ENCODE peak calls at places on chromosomes 16 and 17, in eight cellular contexts. I, L, D, K, E, N, M and J are unnamed samples.

GRCh38 chr16:49482690-49483089 is 109.1 kb downstream of the C16orf78 start:
- DNase-seq in I (no peak), L (peak; percentile 1), D (no peak), K (no peak), E (no peak), N (no peak), M (no peak), J (no peak)

GRCh38 chr17:9860851-9861250 is 35.1 kb downstream of the GLP2R start:
- DNase-seq in I (no peak), L (no peak), D (no peak), K (no peak), E (no peak), N (no peak), M (no peak), J (no peak)

GRCh38 chr16:75065149-75065807 is 51.3 kb downstream of the LDHD start:
- DNase-seq in I (no peak), L (peak; percentile 53), D (no peak), K (no peak), E (peak; percentile 37), N (no peak), M (no peak), J (no peak)

GRCh38 chr17:57803026-57803425 is 46.8 kb downstream of the MRPS23 start:
- DNase-seq in I (no peak), L (no peak), D (no peak), K (no peak), E (no peak), N (peak; percentile 38), M (no peak), J (no peak)

GRCh38 chr17:72565758-72566157 is 444.9 kb downstream of the SOX9 start:
- DNase-seq in I (no peak), L (no peak), D (no peak), K (no peak), E (no peak), N (no peak), M (no peak), J (no peak)

GRCh38 chr17:395974-396373 is 43.4 kb upstream of the RPH3AL start:
- DNase-seq in I (no peak), L (no peak), D (no peak), K (no peak), E (no peak), N (no peak), M (no peak), J (no peak)

GRCh38 chr16:80384862-80385261 is 155.9 kb upstream of the DYNLRB2 start:
- DNase-seq in I (no peak), L (no peak), D (no peak), K (no peak), E (no peak), N (no peak), M (no peak), J (no peak)

GRCh38 chr16:57686577-57686976 is 8.0 kb upstream of the DRC7 start:
- DNase-seq in I (no peak), L (no peak), D (no peak), K (no peak), E (no peak), N (no peak), M (no peak), J (no peak)

GRCh38 chr16:69851491-69852240 is 89.5 kb downstream of the WWP2 start:
- DNase-seq in I (no peak), L (no peak), D (no peak), K (no peak), E (no peak), N (no peak), M (no peak), J (no peak)

GRCh38 chr17:21215935-21216334 is 2.0 kb upstream of the TMEM11 start:
- DNase-seq in I (no peak), L (no peak), D (no peak), K (no peak), E (peak; percentile 41), N (no peak), M (no peak), J (no peak)

GRCh38 chr17:77324227-77324626 is 183.5 kb downstream of the SEC14L1 start:
- DNase-seq in I (no peak), L (no peak), D (no peak), K (no peak), E (no peak), N (no peak), M (no peak), J (peak; percentile 52)

GRCh38 chr17:31678431-31678830 is 180.6 kb downstream of the COPRS start:
- DNase-seq in I (no peak), L (no peak), D (no peak), K (no peak), E (no peak), N (no peak), M (no peak), J (no peak)

DNA sequence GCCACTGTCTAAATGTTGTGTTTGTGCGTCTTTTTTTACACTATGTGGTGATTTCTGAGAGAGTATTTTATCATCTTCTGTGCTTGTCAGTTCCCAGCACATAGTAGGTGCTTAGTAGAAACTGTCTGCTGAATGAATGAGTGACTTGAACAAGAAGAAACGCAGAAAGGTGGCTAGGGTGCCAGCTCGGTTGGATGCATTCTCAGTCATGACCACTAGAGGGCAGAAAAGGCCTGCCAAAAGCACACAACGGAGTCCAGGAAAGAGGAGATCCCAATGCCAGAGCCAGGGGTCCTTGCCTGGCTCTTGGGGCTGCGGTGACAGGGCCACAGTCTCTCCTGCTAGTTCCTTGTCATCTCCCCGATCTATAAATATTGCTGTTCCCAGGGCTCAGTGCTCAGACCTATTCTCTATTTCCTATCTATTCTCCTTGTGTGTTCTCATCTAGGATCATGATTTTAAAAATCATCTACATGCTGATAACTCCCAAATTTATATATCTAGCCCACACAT is 57.3 kb upstream of the CCL1 start:
- DNase-seq in I (peak; percentile 8), L (peak; percentile 67), D (peak; percentile 76), K (peak; percentile 56), E (peak; percentile 78), N (peak; percentile 71), M (peak; percentile 72), J (peak; percentile 68)
- H3K27me3 ChIP-seq in I (peaks cover 26% of the 10 kb centered on the region), L (peaks cover 49% of the 10 kb centered on the region), D (peaks cover 54% of the 10 kb centered on the region), K (peaks cover 3% of the 10 kb centered on the region), E (peaks cover 54% of the 10 kb centered on the region), N (no peaks in the 10 kb centered on the region), M (no peaks in the 10 kb centered on the region), J (no peaks in the 10 kb centered on the region)

GRCh38 chr17:75506888-75507287 is 8.4 kb downstream of the CASKIN2 start:
- DNase-seq in I (no peak), L (no peak), D (no peak), K (no peak), E (no peak), N (no peak), M (no peak), J (no peak)

GRCh38 chr17:75509528-75510258 is 5.6 kb downstream of the CASKIN2 start:
- DNase-seq in I (no peak), L (no peak), D (no peak), K (no peak), E (no peak), N (no peak), M (no peak), J (no peak)

GRCh38 chr17:75507712-75508111 is 7.6 kb downstream of the CASKIN2 start:
- DNase-seq in I (no peak), L (no peak), D (no peak), K (no peak), E (no peak), N (no peak), M (no peak), J (no peak)

GRCh38 chr17:75508122-75508719 is 7.1 kb downstream of the CASKIN2 start:
- DNase-seq in I (no peak), L (no peak), D (no peak), K (no peak), E (no peak), N (no peak), M (no peak), J (no peak)

GRCh38 chr17:75508848-75509450 is 6.4 kb downstream of the CASKIN2 start:
- DNase-seq in I (no peak), L (no peak), D (no peak), K (no peak), E (no peak), N (no peak), M (no peak), J (no peak)
- H3K27me3 ChIP-seq in I (no peaks in the 10 kb centered on the region), L (no peaks in the 10 kb centered on the region), D (no peaks in the 10 kb centered on the region), K (no peaks in the 10 kb centered on the region), E (no peaks in the 10 kb centered on the region), N (no peaks in the 10 kb centered on the region), M (no peaks in the 10 kb centered on the region), J (no peaks in the 10 kb centered on the region)

GRCh38 chr16:1878256-1878655 is 6.3 kb upstream of the MEIOB start:
- DNase-seq in I (no peak), L (no peak), D (no peak), K (no peak), E (no peak), N (no peak), M (no peak), J (no peak)
- H3K27me3 ChIP-seq in I (peaks cover 25% of the 10 kb centered on the region), L (peaks cover 52% of the 10 kb centered on the region), D (peaks cover 43% of the 10 kb centered on the region), K (no peaks in the 10 kb centered on the region), E (peaks cover 22% of the 10 kb centered on the region), N (no peaks in the 10 kb centered on the region), M (no peaks in the 10 kb centered on the region), J (no peaks in the 10 kb centered on the region)

GRCh38 chr17:81527591-81528383 is at the start of gene FSCN2:
- DNase-seq in I (no peak), L (no peak), D (no peak), K (no peak), E (no peak), N (no peak), M (no peak), J (no peak)

GRCh38 chr17:81528651-81529436 is 667 bp downstream of the FSCN2 start:
- DNase-seq in I (no peak), L (no peak), D (no peak), K (no peak), E (no peak), N (no peak), M (no peak), J (no peak)

GRCh38 chr17:81528384-81528650 is 140 bp downstream of the FSCN2 start:
- DNase-seq in I (no peak), L (no peak), D (no peak), K (no peak), E (no peak), N (no peak), M (no peak), J (no peak)

GRCh38 chr17:81524865-81525159 is 3.4 kb upstream of the FSCN2 start:
- DNase-seq in I (no peak), L (no peak), D (no peak), K (no peak), E (no peak), N (no peak), M (no peak), J (no peak)

DNA sequence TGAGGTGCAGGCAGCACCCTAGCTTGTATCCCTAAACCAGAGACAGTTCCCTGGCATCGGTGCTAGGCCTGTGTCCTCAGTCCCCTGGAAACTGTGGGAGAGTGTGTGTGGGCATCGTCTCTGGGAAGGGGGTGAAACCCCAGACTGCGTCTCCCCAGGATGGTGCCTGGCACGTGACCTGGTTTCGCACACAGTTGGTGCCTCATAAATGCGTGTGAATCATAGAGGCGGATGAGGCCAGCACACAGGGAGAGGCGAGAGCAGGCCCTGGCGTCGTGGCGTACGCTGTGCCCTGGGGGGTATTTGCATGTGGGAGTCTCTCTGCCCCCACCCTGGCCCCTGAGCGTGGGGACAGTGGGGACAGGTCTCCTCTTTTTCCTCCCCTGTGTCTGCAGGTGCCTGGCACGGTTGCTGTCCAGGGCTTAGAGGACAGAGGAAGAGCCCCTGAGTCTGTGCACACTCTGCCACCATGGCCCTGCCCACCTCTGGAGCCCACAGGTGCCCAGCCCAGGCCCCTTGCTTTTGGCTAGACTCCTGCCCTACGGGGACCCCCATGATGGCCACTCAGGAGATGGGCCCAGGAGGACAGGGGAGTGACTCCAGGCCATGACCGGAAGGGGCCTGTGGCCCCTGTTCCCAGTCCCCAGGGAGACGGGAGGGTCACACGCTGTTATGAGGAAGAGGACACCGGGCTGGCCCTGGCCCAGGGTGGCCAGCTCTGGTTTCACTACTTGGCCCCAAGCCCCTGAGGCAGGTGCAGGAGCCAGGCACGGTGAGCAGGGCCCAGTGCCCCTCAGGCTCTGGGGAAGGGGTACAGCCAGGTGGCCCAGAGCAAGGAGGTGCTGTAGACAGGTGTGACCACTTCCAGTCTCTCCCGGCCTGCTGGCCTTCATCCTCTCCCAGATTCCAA is 1.3 kb upstream of the FSCN2 start:
- DNase-seq in I (no peak), L (no peak), D (no peak), K (no peak), E (no peak), N (no peak), M (peak; percentile 2), J (no peak)
- H3K27me3 ChIP-seq in I (peaks cover 11% of the 10 kb centered on the region), L (peaks cover 78% of the 10 kb centered on the region), D (no peaks in the 10 kb centered on the region), K (no peaks in the 10 kb centered on the region), E (no peaks in the 10 kb centered on the region), N (no peaks in the 10 kb centered on the region), M (peaks cover 21% of the 10 kb centered on the region), J (peaks cover 3% of the 10 kb centered on the region)